ENCODE peak calls at places on chromosomes 11 and 22, in seven cellular contexts. E is omental fat pad, N is chondrocyte, H is Calu3, B is EL, G is SK-N-DZ, X is HFF-Myc. A is an unnamed sample.

GRCh38 chr22:40602231-40602630 is 34.3 kb downstream of the MRTFA start:
- DNase-seq in X (no peak), B (no peak), G (no peak), H (no peak), N (no peak), E (no peak), A (no peak)

GRCh38 chr11:2435288-2436012 is 8.9 kb downstream of the TRPM5 start:
- DNase-seq in N (peak), H (no peak), X (no peak), E (no peak), B (no peak), G (no peak), A (peak)

GRCh38 chr11:120192831-120193625 is 17.8 kb upstream of the OAF start:
- DNase-seq in G (no peak), E (no peak), B (no peak), H (no peak), N (no peak), X (no peak), A (peak)

GRCh38 chr11:129282634-129283033 is 90.5 kb upstream of the ARHGAP32 start:
- DNase-seq in H (no peak), X (no peak), E (no peak), B (no peak), N (no peak), G (no peak), A (no peak)

GRCh38 chr11:122779047-122779629 is 59.2 kb upstream of the CRTAM start:
- DNase-seq in G (peak), B (no peak), N (no peak), E (no peak), H (no peak), X (no peak), A (no peak)

GRCh38 chr11:65431452-65432132 is 9.0 kb downstream of the NEAT1 start:
- DNase-seq in N (no peak), G (no peak), H (no peak), X (no peak), B (peak), E (no peak), A (no peak)

GRCh38 chr11:125618383-125618782 is 6.6 kb upstream of the CHEK1 start:
- DNase-seq in B (no peak), G (no peak), H (no peak), E (no peak), X (no peak), N (no peak), A (no peak)

GRCh38 chr22:49748514-49748913 is 79.2 kb downstream of the BRD1 start:
- DNase-seq in H (no peak), X (no peak), E (no peak), G (no peak), N (peak), B (no peak), A (no peak)

GRCh38 chr11:117701781-117702180 is 95.2 kb downstream of the DSCAML1 start:
- DNase-seq in N (no peak), H (no peak), X (no peak), B (no peak), G (no peak), E (no peak), A (peak)

GRCh38 chr22:37012262-37012904 is 6.9 kb downstream of the TST start:
- DNase-seq in E (no peak), B (no peak), X (no peak), H (no peak), G (no peak), N (no peak), A (no peak)

GRCh38 chr11:34606326-34607120 is 14.4 kb upstream of the EHF start:
- DNase-seq in B (no peak), G (no peak), X (no peak), N (no peak), H (no peak), E (no peak), A (no peak)

GRCh38 chr11:60710482-60710881 is 11.1 kb downstream of the MS4A8 start:
- DNase-seq in N (no peak), H (no peak), G (no peak), X (no peak), B (no peak), E (no peak), A (no peak)

GRCh38 chr11:65426839-65427690 is 4.5 kb downstream of the NEAT1 start:
- DNase-seq in B (peak), N (no peak), H (no peak), G (peak), X (no peak), E (peak), A (peak)

A was measured in spleen.